ENCODE peak calls at places on chromosomes 16 and 17, in seven cellular contexts. K is HCT116, B is lower leg skin, O is suprapubic skin, V is HAP-1, F is lung, J is astrocyte of the cerebellum. M is an unnamed sample.

GRCh38 chr16:28589069-28589468 is 7.8 kb downstream of the SULT1A2 start:
- DNase-seq in K (no peak), J (no peak), O (no peak), B (no peak), V (no peak), F (no peak), M (no peak)

GRCh38 chr17:82333279-82334171 is at the start of gene SECTM1:
- DNase-seq in K (no peak), B (peak), V (no peak), J (no peak), F (peak), O (no peak), M (peak)

GRCh38 chr16:85335584-85336492 is 223.6 kb upstream of the CIBAR2 start:
- DNase-seq in K (no peak), J (no peak), V (peak), O (no peak), F (no peak), B (no peak), M (peak)

GRCh38 chr17:57861737-57862409 is 12.0 kb upstream of the MRPS23 start:
- DNase-seq in V (no peak), O (peak), J (no peak), F (peak), B (no peak), K (no peak), M (peak)

GRCh38 chr16:75138636-75139035 is 9.7 kb upstream of the ZFP1 start:
- DNase-seq in B (no peak), J (peak), K (no peak), F (no peak), O (no peak), V (no peak), M (no peak)

GRCh38 chr17:39813631-39814030 is 50.5 kb downstream of the IKZF3 start:
- DNase-seq in O (no peak), B (no peak), F (no peak), J (no peak), V (no peak), K (no peak), M (no peak)

GRCh38 chr16:56833243-56833970 is 31.6 kb upstream of the SLC12A3 start:
- DNase-seq in F (no peak), V (no peak), B (no peak), K (no peak), O (no peak), J (no peak), M (no peak)

GRCh38 chr17:20184977-20185619 is 175.9 kb downstream of the SPECC1 start:
- DNase-seq in V (no peak), F (no peak), K (no peak), B (no peak), J (no peak), O (no peak), M (no peak)

GRCh38 chr16:21083729-21084268 is 66.8 kb downstream of the DNAH3 start:
- DNase-seq in K (peak), V (peak), J (peak), B (peak), O (no peak), F (peak), M (peak)

GRCh38 chr17:8371786-8372185 is 4.7 kb downstream of the KRABD2 start:
- DNase-seq in J (no peak), O (no peak), V (no peak), B (no peak), F (no peak), K (no peak), M (peak)

GRCh38 chr17:81153340-81153803 is 11.9 kb upstream of the PVALEF start:
- DNase-seq in F (no peak), B (no peak), J (no peak), K (no peak), V (no peak), O (no peak), M (peak)

GRCh38 chr16:50326835-50327465 is 41.8 kb downstream of the BRD7 start:
- DNase-seq in K (peak), O (no peak), B (peak), V (no peak), F (no peak), J (peak), M (peak)

GRCh38 chr17:67004191-67004590 is 39.7 kb downstream of the CACNG4 start:
- DNase-seq in O (no peak), J (no peak), V (no peak), B (no peak), K (no peak), F (no peak), M (no peak)

GRCh38 chr17:4599505-4600281 is 15.4 kb downstream of the SMTNL2 start:
- DNase-seq in K (no peak), O (no peak), B (no peak), V (peak), J (no peak), F (peak), M (peak)

GRCh38 chr16:46862555-46863447 is 21.4 kb upstream of the GPT2 start:
- DNase-seq in K (no peak), O (no peak), B (no peak), F (no peak), J (no peak), V (no peak), M (no peak)

GRCh38 chr17:77942111-77942988 is 16.2 kb upstream of the TNRC6C start:
- DNase-seq in F (no peak), V (no peak), K (no peak), O (no peak), J (no peak), B (no peak), M (no peak)

GRCh38 chr17:4836221-4836620 is 3.1 kb downstream of the MINK1 start:
- DNase-seq in O (no peak), F (no peak), B (no peak), V (no peak), J (no peak), K (no peak), M (no peak)

GRCh38 chr17:75979705-75980187 is 706 bp downstream of the TEN1 start:
- DNase-seq in B (no peak), V (no peak), J (no peak), K (no peak), O (peak), F (no peak), M (peak)

GRCh38 chr17:8190506-8190905 is 526 bp upstream of the BORCS6 start:
- DNase-seq in B (no peak), O (no peak), K (no peak), V (no peak), J (no peak), F (no peak), M (no peak)

GRCh38 chr16:81717662-81718189 is 61.4 kb upstream of the PLCG2 start:
- DNase-seq in V (no peak), F (no peak), K (no peak), J (no peak), O (no peak), B (no peak), M (no peak)
- H3K4me3 ChIP-seq in V (no peak), F (no peak), K (peak), J (no peak), O (no peak), B (no peak), M (no peak)

GRCh38 chr16:5041604-5042133 is 7.9 kb upstream of the NAGPA start:
- DNase-seq in O (no peak), K (peak), V (no peak), B (no peak), J (peak), F (no peak), M (peak)
- H3K4me3 ChIP-seq in O (no peak), K (no peak), V (no peak), B (no peak), J (no peak), F (no peak), M (no peak)

DNA sequence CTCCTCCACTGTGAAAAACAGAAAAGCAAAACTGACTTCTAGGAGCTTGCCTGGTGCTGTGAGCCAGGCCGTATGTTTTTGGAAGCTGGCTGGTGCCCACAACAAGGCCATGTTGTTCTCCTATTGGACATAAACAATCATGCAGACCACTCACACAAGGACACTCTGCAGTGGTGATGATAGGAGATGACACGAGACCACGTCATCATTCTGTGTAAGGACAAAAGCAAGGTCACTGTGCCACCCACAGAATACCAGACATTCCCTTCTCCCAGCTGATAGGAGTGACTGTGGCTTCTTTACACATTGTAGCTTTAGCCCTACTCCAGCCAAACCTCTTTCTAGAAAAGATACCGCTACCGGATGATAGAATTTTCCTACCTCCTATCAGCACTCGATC is 47.7 kb upstream of the LCMT1 start:
- DNase-seq in K (no peak), V (no peak), F (no peak), O (no peak), B (no peak), J (no peak), M (no peak)
- H3K4me3 ChIP-seq in K (no peak), V (no peak), F (no peak), O (no peak), B (no peak), J (no peak), M (no peak)

DNA sequence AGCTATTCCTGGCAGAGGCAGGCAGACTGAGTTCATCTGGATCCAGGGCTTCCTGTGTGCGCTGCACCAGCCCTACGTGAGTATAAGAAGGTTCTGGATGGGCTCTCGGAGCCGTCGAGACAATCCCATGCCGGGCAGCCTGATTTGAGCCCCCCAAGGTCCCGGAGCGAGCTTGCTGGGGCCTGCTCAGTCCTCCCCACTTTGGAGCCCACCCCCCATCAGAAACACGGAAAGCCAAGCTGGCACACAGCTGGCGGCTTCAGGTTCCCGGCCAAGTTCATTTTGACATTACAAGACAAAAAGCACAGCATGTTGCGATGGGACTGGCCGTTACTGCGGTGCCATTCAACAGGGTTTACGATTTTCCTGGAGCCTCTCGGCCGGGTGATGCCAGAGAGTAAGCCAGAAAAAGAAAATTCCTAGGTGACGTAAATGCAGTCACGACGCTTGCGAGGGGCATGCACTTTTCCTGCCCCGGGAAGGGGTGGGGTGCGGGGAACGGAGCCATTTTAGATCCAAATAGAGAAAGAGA is 167.2 kb upstream of the FOXF1 start:
- DNase-seq in B (no peak), O (no peak), J (no peak), K (no peak), V (no peak), F (no peak), M (peak)
- H3K4me3 ChIP-seq in B (no peak), O (peak), J (no peak), K (no peak), V (no peak), F (no peak), M (no peak)

GRCh38 chr17:27339198-27339835 is 45.4 kb downstream of the WSB1 start:
- DNase-seq in B (no peak), K (no peak), F (no peak), V (no peak), J (no peak), O (no peak), M (no peak)
- H3K4me3 ChIP-seq in B (no peak), K (no peak), F (no peak), V (no peak), J (no peak), O (no peak), M (no peak)

DNA sequence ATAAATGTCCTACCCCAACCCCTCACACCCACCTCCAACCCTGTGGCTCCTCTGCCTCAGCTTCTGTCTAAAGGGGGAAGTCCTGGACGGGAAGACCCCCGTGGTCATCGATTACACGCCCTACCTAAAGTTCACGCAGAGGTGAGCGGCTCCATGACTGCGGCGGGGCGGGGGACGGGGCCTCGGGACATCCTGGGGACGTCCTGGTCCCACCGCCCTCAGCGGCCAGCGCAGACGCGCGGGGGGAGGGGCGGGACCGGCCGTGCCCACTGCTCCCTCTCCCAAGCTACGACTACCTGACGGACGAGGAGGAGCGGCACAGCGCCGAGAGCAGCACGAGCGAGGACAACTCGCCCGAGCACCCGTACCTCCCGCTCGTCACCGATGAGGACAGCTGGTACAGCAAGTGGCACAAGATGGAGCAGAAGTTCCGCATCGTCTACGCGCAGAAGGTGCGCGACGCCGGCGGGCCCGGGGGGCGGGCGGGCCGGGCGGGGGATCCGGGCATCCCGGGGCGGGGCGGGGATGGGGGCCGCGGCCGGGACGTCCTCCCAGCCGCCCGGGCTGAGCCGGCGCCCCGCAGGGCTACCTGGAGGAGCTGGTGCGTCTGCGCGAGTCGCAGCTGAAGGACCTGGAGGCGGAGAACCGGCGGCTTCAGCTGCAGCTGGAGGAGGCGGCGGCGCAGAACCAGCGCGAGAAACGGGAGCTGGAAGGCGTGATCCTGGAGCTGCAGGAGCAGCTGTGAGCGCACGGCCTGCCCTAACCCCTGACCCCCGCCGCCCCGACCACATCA is 6.7 kb downstream of the RUNDC3A start:
- DNase-seq in V (peak), K (no peak), J (no peak), B (no peak), F (no peak), O (no peak), M (no peak)
- H3K4me3 ChIP-seq in V (peak), K (peak), J (peak), B (no peak), F (no peak), O (peak), M (peak)

GRCh38 chr17:6753565-6753964 is 2.3 kb upstream of the XAF1 start:
- DNase-seq in K (no peak), F (no peak), O (no peak), V (no peak), J (no peak), B (no peak), M (no peak)

GRCh38 chr17:6755731-6756184 is at the start of gene XAF1:
- DNase-seq in V (no peak), K (no peak), F (peak), J (no peak), B (peak), O (no peak), M (peak)

GRCh38 chr17:6757747-6758146 is 1.9 kb downstream of the XAF1 start:
- DNase-seq in K (no peak), B (no peak), O (no peak), V (no peak), F (no peak), J (no peak), M (no peak)

GRCh38 chr17:6755281-6755680 is 565 bp upstream of the XAF1 start:
- DNase-seq in B (no peak), F (no peak), K (no peak), J (no peak), V (no peak), O (no peak), M (peak)

GRCh38 chr17:6756425-6757012 is 673 bp downstream of the XAF1 start:
- DNase-seq in B (no peak), J (no peak), V (no peak), O (no peak), F (no peak), K (no peak), M (peak)
- H3K4me3 ChIP-seq in B (peak), J (peak), V (no peak), O (peak), F (peak), K (no peak), M (peak)

DNA sequence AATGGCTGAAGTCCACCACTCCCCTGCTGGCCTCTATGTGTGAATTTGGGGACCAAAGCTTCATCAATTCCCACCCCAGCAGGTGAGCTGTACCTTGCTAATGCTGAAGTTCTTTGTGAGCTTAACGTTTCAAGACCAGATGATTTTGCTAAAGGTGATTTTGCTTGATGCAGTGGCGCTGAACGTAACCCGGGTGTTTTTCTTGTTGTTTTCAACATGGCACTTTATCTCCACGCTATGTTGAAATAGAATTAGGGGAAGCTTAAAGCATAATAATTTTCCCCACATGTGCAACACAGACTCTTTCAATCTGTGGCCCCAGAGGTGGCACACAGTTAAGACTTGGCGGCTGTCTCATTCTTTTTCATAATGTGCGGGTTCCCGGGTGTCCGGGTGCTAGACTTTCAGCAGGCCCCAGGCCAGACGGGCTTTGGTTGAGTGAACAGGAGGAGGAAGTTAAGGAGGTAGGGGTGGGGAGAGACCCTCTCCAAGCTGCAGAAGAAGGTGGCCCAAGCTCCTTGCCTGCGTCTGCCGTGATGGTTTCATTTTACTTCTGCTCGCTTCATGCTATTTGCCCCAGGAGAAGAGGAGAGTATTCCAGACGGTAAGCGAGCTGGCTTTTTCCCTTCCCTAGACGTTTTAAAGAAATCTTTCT is 4.0 kb downstream of the FOXC2 start:
- DNase-seq in J (no peak), B (no peak), F (no peak), V (no peak), K (no peak), O (no peak), M (peak)
- H3K4me3 ChIP-seq in J (peak), B (no peak), F (no peak), V (no peak), K (no peak), O (no peak), M (no peak)

M was measured in fibroblast of villous mesenchyme.